ENCODE peak calls at places on chromosomes 2 and 18, in ten cellular contexts. One of them, this sample, is unnamed.
A peak's percentile ranks its signal among the peaks of the same experiment; 100 is the strongest.

GRCh38 chr2:64404002-64404731 is 49.8 kb upstream of the LGALSL start:
- DNase-seq in lung: peak; percentile 88
- DNase-seq in WTC11: peak; percentile 77
- DNase-seq in tibial artery: peak; percentile 84
- DNase-seq in body of pancreas: peak; percentile 91
- DNase-seq in HFFc6: no peak
- DNase-seq in A549: no peak
- DNase-seq in GM13976: no peak
- DNase-seq in astrocyte: peak; percentile 69
- DNase-seq in PC-3: peak; percentile 88
- DNase-seq in this sample: no peak

GRCh38 chr2:3725458-3726250 is 22.3 kb downstream of the DCDC2C start:
- DNase-seq in PC-3: no peak
- DNase-seq in A549: no peak
- DNase-seq in body of pancreas: no peak
- DNase-seq in astrocyte: no peak
- DNase-seq in GM13976: no peak
- DNase-seq in tibial artery: no peak
- DNase-seq in lung: no peak
- DNase-seq in WTC11: no peak
- DNase-seq in HFFc6: no peak
- DNase-seq in this sample: no peak

GRCh38 chr18:58862851-58863538 is 1.7 kb upstream of the ZNF532 start:
- DNase-seq in PC-3: peak; percentile 41
- DNase-seq in tibial artery: no peak
- DNase-seq in GM13976: peak; percentile 69
- DNase-seq in astrocyte: peak; percentile 65
- DNase-seq in HFFc6: no peak
- DNase-seq in lung: peak; percentile 35
- DNase-seq in A549: peak; percentile 25
- DNase-seq in body of pancreas: no peak
- DNase-seq in WTC11: no peak
- DNase-seq in this sample: no peak

GRCh38 chr2:133561045-133561852 is 7.0 kb downstream of the NCKAP5 start:
- DNase-seq in WTC11: no peak
- DNase-seq in tibial artery: no peak
- DNase-seq in lung: no peak
- DNase-seq in PC-3: peak; percentile 81
- DNase-seq in GM13976: peak; percentile 23
- DNase-seq in HFFc6: peak; percentile 66
- DNase-seq in astrocyte: peak; percentile 70
- DNase-seq in A549: no peak
- DNase-seq in body of pancreas: peak; percentile 18
- DNase-seq in this sample: peak; percentile 45

GRCh38 chr2:128547667-128548066 is 229.0 kb upstream of the HS6ST1 start:
- DNase-seq in tibial artery: no peak
- DNase-seq in lung: no peak
- DNase-seq in HFFc6: no peak
- DNase-seq in A549: no peak
- DNase-seq in WTC11: no peak
- DNase-seq in body of pancreas: no peak
- DNase-seq in astrocyte: no peak
- DNase-seq in GM13976: no peak
- DNase-seq in PC-3: no peak
- DNase-seq in this sample: no peak

GRCh38 chr2:218434456-218434855 is 15.5 kb downstream of the VIL1 start:
- DNase-seq in PC-3: no peak
- DNase-seq in tibial artery: no peak
- DNase-seq in WTC11: no peak
- DNase-seq in lung: no peak
- DNase-seq in HFFc6: no peak
- DNase-seq in A549: no peak
- DNase-seq in body of pancreas: no peak
- DNase-seq in astrocyte: no peak
- DNase-seq in GM13976: no peak
- DNase-seq in this sample: no peak

GRCh38 chr2:171217330-171217729 is 56.6 kb upstream of the TLK1 start:
- DNase-seq in GM13976: no peak
- DNase-seq in PC-3: no peak
- DNase-seq in A549: no peak
- DNase-seq in tibial artery: no peak
- DNase-seq in body of pancreas: no peak
- DNase-seq in HFFc6: no peak
- DNase-seq in lung: no peak
- DNase-seq in astrocyte: no peak
- DNase-seq in WTC11: no peak
- DNase-seq in this sample: no peak

GRCh38 chr2:14633031-14633430 is 514 bp downstream of the LRATD1 start:
- DNase-seq in HFFc6: no peak
- DNase-seq in GM13976: peak; percentile 8
- DNase-seq in tibial artery: no peak
- DNase-seq in WTC11: peak; percentile 14
- DNase-seq in astrocyte: no peak
- DNase-seq in lung: no peak
- DNase-seq in PC-3: peak; percentile 33
- DNase-seq in A549: no peak
- DNase-seq in body of pancreas: peak; percentile 17
- DNase-seq in this sample: no peak

GRCh38 chr2:46381871-46382270 is 84.7 kb downstream of the EPAS1 start:
- DNase-seq in tibial artery: no peak
- DNase-seq in body of pancreas: no peak
- DNase-seq in lung: no peak
- DNase-seq in HFFc6: no peak
- DNase-seq in WTC11: no peak
- DNase-seq in GM13976: no peak
- DNase-seq in A549: no peak
- DNase-seq in astrocyte: no peak
- DNase-seq in PC-3: no peak
- DNase-seq in this sample: no peak

GRCh38 chr2:240599141-240599583 is 12.6 kb downstream of the CAPN10 start:
- DNase-seq in tibial artery: no peak
- DNase-seq in A549: no peak
- DNase-seq in WTC11: no peak
- DNase-seq in HFFc6: no peak
- DNase-seq in GM13976: no peak
- DNase-seq in PC-3: no peak
- DNase-seq in astrocyte: no peak
- DNase-seq in body of pancreas: no peak
- DNase-seq in lung: no peak
- DNase-seq in this sample: no peak

GRCh38 chr18:27746241-27746640 is 430.7 kb downstream of the CDH2 start:
- DNase-seq in A549: no peak
- DNase-seq in GM13976: no peak
- DNase-seq in WTC11: no peak
- DNase-seq in HFFc6: peak; percentile 6
- DNase-seq in lung: no peak
- DNase-seq in body of pancreas: no peak
- DNase-seq in tibial artery: no peak
- DNase-seq in PC-3: no peak
- DNase-seq in astrocyte: no peak
- DNase-seq in this sample: no peak

DNA sequence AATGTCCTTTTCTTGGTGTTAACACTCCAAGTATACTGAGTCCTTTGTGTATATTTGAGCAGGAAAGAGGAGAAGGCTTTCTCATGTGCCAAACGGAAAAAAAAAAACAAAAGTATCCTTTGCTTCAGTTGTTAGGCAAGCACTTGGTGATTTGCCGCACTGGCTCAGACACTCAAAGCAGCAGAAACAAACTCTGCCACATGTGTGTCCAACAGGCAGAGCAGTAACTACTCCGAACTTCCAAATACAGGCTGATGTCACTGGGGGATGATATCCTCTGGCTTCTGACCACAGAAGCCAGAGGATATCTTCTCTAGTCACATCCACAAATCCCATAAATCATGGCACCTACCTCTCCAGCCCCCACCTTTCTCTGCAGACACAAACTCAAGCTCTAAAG is 108.0 kb upstream of the SALL3 start:
- DNase-seq in GM13976: no peak
- DNase-seq in A549: no peak
- DNase-seq in WTC11: no peak
- DNase-seq in HFFc6: no peak
- DNase-seq in astrocyte: no peak
- DNase-seq in PC-3: no peak
- DNase-seq in body of pancreas: no peak
- DNase-seq in lung: no peak
- DNase-seq in tibial artery: no peak
- DNase-seq in this sample: no peak
- TF ChIP-seq CTCF in GM13976: no peak
- TF ChIP-seq CTCF in A549: no peak
- TF ChIP-seq CTCF in WTC11: no peak
- TF ChIP-seq CTCF in HFFc6: no peak
- TF ChIP-seq CTCF in astrocyte: no peak
- TF ChIP-seq CTCF in PC-3: no peak
- TF ChIP-seq CTCF in body of pancreas: no peak
- TF ChIP-seq CTCF in lung: no peak
- TF ChIP-seq CTCF in tibial artery: no peak
- TF ChIP-seq CTCF in this sample: no peak

GRCh38 chr2:100237046-100237615 is 85.2 kb downstream of the LONRF2 start:
- DNase-seq in lung: no peak
- DNase-seq in HFFc6: no peak
- DNase-seq in GM13976: no peak
- DNase-seq in A549: no peak
- DNase-seq in astrocyte: no peak
- DNase-seq in body of pancreas: no peak
- DNase-seq in PC-3: no peak
- DNase-seq in tibial artery: no peak
- DNase-seq in WTC11: no peak
- DNase-seq in this sample: no peak
- TF ChIP-seq CTCF in lung: no peak
- TF ChIP-seq CTCF in HFFc6: peak; percentile 1
- TF ChIP-seq CTCF in GM13976: no peak
- TF ChIP-seq CTCF in A549: no peak
- TF ChIP-seq CTCF in astrocyte: no peak
- TF ChIP-seq CTCF in body of pancreas: no peak
- TF ChIP-seq CTCF in PC-3: no peak
- TF ChIP-seq CTCF in tibial artery: no peak
- TF ChIP-seq CTCF in WTC11: no peak
- TF ChIP-seq CTCF in this sample: no peak

DNA sequence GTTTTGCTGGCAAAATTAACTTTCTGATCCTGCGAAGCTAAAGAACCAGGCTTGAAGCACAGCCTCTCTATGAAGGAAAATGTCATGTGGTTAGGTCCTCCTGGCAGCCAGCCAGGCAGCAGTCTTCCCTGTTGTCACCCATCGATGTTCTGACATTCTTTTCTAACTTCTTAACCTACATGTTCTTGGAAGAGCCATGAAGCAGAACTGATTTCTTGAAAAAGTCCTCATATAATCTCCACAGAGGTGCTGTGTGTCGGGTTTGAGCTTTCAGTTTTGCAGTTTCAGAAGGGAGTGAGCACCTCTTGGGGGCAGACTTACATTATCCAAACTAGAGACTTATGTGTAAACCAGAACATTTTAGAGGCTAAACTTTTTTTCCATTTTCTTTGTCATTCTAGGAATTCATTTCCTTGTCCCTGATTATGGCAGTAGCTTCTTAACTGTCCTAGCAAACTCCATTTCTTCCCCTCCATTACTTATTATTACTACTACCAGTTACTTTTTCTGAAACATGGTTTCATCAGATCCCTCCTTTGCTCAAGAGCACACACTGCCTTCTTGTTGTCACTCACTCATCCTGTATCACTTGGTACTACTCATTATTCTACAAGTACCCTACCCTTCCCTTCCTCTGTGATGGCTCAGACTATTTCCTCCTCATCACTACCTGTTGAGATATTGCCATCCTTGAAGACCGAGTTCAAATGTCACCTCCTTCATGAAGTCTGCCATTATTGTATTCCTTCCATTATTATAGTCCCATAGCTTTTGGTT is 31.1 kb downstream of the DOK1 start:
- DNase-seq in A549: no peak
- DNase-seq in tibial artery: peak; percentile 48
- DNase-seq in WTC11: no peak
- DNase-seq in HFFc6: no peak
- DNase-seq in astrocyte: no peak
- DNase-seq in PC-3: no peak
- DNase-seq in lung: no peak
- DNase-seq in body of pancreas: no peak
- DNase-seq in GM13976: peak; percentile 47
- DNase-seq in this sample: no peak
- TF ChIP-seq CTCF in A549: no peak
- TF ChIP-seq CTCF in tibial artery: no peak
- TF ChIP-seq CTCF in WTC11: no peak
- TF ChIP-seq CTCF in HFFc6: no peak
- TF ChIP-seq CTCF in astrocyte: no peak
- TF ChIP-seq CTCF in PC-3: no peak
- TF ChIP-seq CTCF in lung: no peak
- TF ChIP-seq CTCF in body of pancreas: no peak
- TF ChIP-seq CTCF in GM13976: peak; percentile 20
- TF ChIP-seq CTCF in this sample: peak; percentile 10

GRCh38 chr2:97005353-97005752 is 19.0 kb upstream of the FAM178B start:
- DNase-seq in HFFc6: no peak
- DNase-seq in PC-3: peak; percentile 62
- DNase-seq in A549: peak; percentile 20
- DNase-seq in lung: no peak
- DNase-seq in astrocyte: no peak
- DNase-seq in body of pancreas: no peak
- DNase-seq in WTC11: no peak
- DNase-seq in tibial artery: no peak
- DNase-seq in GM13976: no peak
- DNase-seq in this sample: no peak
- TF ChIP-seq CTCF in HFFc6: peak; percentile 68
- TF ChIP-seq CTCF in PC-3: peak; percentile 47
- TF ChIP-seq CTCF in A549: no peak
- TF ChIP-seq CTCF in lung: no peak
- TF ChIP-seq CTCF in astrocyte: peak; percentile 21
- TF ChIP-seq CTCF in body of pancreas: no peak
- TF ChIP-seq CTCF in WTC11: no peak
- TF ChIP-seq CTCF in tibial artery: no peak
- TF ChIP-seq CTCF in GM13976: no peak
- TF ChIP-seq CTCF in this sample: peak; percentile 49

DNA sequence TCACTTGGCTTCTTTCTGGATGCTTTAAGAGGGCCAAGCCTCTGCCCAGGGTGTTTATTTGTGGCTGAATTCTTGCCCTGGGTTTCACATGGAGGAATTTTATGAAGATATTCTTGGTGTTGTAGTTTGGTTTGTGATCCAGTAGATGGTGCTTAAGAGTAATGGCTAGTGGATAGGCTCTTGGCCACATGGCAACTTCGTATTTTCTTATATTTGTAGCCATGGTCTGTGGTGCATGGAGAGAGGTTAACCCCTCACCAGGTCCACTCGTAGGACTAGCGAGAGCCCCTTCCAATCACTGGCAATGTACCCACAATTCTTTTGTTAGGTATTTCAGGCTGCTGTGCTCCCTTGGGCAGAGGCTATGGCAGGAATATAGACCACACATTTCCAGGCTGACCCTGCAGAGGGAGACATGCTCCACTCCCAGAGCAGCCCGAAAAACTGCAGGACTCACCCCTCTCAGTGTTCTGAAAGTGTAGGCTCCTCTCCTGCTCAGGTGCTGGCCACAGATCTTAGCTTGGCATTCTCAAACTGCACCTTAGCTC is 582.1 kb upstream of the SETBP1 start:
- DNase-seq in astrocyte: peak; percentile 31
- DNase-seq in tibial artery: no peak
- DNase-seq in A549: no peak
- DNase-seq in HFFc6: no peak
- DNase-seq in GM13976: peak; percentile 5
- DNase-seq in WTC11: peak; percentile 40
- DNase-seq in lung: no peak
- DNase-seq in PC-3: peak; percentile 53
- DNase-seq in body of pancreas: no peak
- DNase-seq in this sample: peak; percentile 56
- TF ChIP-seq CTCF in astrocyte: peak; percentile 40
- TF ChIP-seq CTCF in tibial artery: no peak
- TF ChIP-seq CTCF in A549: no peak
- TF ChIP-seq CTCF in HFFc6: peak; percentile 37
- TF ChIP-seq CTCF in GM13976: peak; percentile 5
- TF ChIP-seq CTCF in WTC11: peak; percentile 25
- TF ChIP-seq CTCF in lung: no peak
- TF ChIP-seq CTCF in PC-3: peak; percentile 69
- TF ChIP-seq CTCF in body of pancreas: no peak
- TF ChIP-seq CTCF in this sample: peak; percentile 61